ENCODE peak calls at places on chromosome 1, in ten cellular contexts. I is adipocyte, L is adrenal gland, N is fibroblast of lung, Q is prostate gland, P is A549, Y is lung, E is brain microvascular endothelial cell, F is cardiac fibroblast, O is lower leg skin. R is an unnamed sample.

GRCh38 chr1:183019126-183019740 is 4.0 kb upstream of the LAMC1 start:
- DNase-seq in I (no peak), L (no peak), N (peak; percentile 34), Q (no peak), P (no peak), Y (no peak), E (no peak), F (no peak), O (no peak), R (no peak)

GRCh38 chr1:207817166-207817565 is 65.3 kb downstream of the CD46 start:
- DNase-seq in I (no peak), L (peak; percentile 42), N (no peak), Q (no peak), P (no peak), Y (no peak), E (no peak), F (no peak), O (no peak), R (no peak)

GRCh38 chr1:227038401-227038800 is 98.3 kb downstream of the COQ8A start:
- DNase-seq in I (no peak), L (no peak), N (peak; percentile 83), Q (no peak), P (no peak), Y (no peak), E (no peak), F (peak; percentile 29), O (no peak), R (no peak)

GRCh38 chr1:37553598-37553926 is 531 bp downstream of the SNIP1 start:
- DNase-seq in I (no peak), L (no peak), N (no peak), Q (no peak), P (no peak), Y (no peak), E (no peak), F (no peak), O (no peak), R (no peak)

GRCh38 chr1:12507631-12508030 is 110.4 kb downstream of the DHRS3 start:
- DNase-seq in I (no peak), L (no peak), N (peak; percentile 47), Q (no peak), P (no peak), Y (no peak), E (no peak), F (no peak), O (no peak), R (no peak)

GRCh38 chr1:28750330-28750729 is 13.6 kb downstream of the YTHDF2 start:
- DNase-seq in I (no peak), L (no peak), N (no peak), Q (no peak), P (no peak), Y (no peak), E (no peak), F (no peak), O (no peak), R (no peak)

GRCh38 chr1:108881369-108881768 is 4.6 kb downstream of the GPSM2 start:
- DNase-seq in I (peak; percentile 65), L (no peak), N (peak; percentile 45), Q (no peak), P (no peak), Y (no peak), E (no peak), F (peak; percentile 49), O (no peak), R (no peak)

GRCh38 chr1:237772014-237772413 is 118.7 kb downstream of the ZP4 start:
- DNase-seq in I (no peak), L (no peak), N (no peak), Q (no peak), P (no peak), Y (no peak), E (no peak), F (no peak), O (no peak), R (no peak)

GRCh38 chr1:172955161-172955821 is 95.5 kb downstream of the TNFSF18 start:
- DNase-seq in I (no peak), L (no peak), N (peak; percentile 97), Q (no peak), P (no peak), Y (no peak), E (peak; percentile 71), F (peak; percentile 56), O (no peak), R (peak; percentile 48)

GRCh38 chr1:30810416-30811105 is 53.0 kb upstream of the LAPTM5 start:
- DNase-seq in I (no peak), L (no peak), N (no peak), Q (no peak), P (no peak), Y (no peak), E (no peak), F (no peak), O (no peak), R (no peak)

GRCh38 chr1:219660666-219661463 is 48.0 kb upstream of the ZC3H11B start:
- DNase-seq in I (peak; percentile 92), L (peak; percentile 91), N (peak; percentile 88), Q (peak; percentile 54), P (peak; percentile 61), Y (peak; percentile 77), E (peak; percentile 94), F (peak; percentile 94), O (peak; percentile 82), R (peak; percentile 75)

GRCh38 chr1:91020967-91021685 is 709 bp downstream of the ZNF644 start:
- DNase-seq in I (peak; percentile 87), L (peak; percentile 80), N (peak; percentile 90), Q (peak; percentile 68), P (peak; percentile 40), Y (peak; percentile 61), E (peak; percentile 83), F (peak; percentile 84), O (peak; percentile 54), R (peak; percentile 67)

GRCh38 chr1:54335396-54336056 is 70.7 kb downstream of the SSBP3 start:
- DNase-seq in I (peak; percentile 93), L (peak; percentile 65), N (peak; percentile 94), Q (no peak), P (no peak), Y (peak; percentile 66), E (peak; percentile 83), F (peak; percentile 96), O (peak; percentile 71), R (peak; percentile 77)

GRCh38 chr1:220874201-220874655 is 5.0 kb upstream of the HLX start:
- DNase-seq in I (peak; percentile 87), L (peak; percentile 67), N (no peak), Q (no peak), P (peak; percentile 53), Y (no peak), E (peak; percentile 23), F (peak; percentile 74), O (no peak), R (no peak)

GRCh38 chr1:240611619-240612490 is at the start of gene GREM2:
- DNase-seq in I (peak; percentile 90), L (peak; percentile 42), N (peak; percentile 97), Q (peak; percentile 19), P (peak; percentile 31), Y (peak; percentile 34), E (peak; percentile 84), F (peak; percentile 64), O (peak; percentile 39), R (peak; percentile 91)

GRCh38 chr1:172951728-172952365 is 98.9 kb downstream of the TNFSF18 start:
- DNase-seq in I (peak; percentile 53), L (no peak), N (peak; percentile 84), Q (peak; percentile 25), P (no peak), Y (no peak), E (no peak), F (peak; percentile 69), O (no peak), R (peak; percentile 59)

GRCh38 chr1:221778535-221779142 is 36.8 kb upstream of the DUSP10 start:
- DNase-seq in I (no peak), L (no peak), N (no peak), Q (no peak), P (no peak), Y (no peak), E (no peak), F (no peak), O (no peak), R (no peak)

GRCh38 chr1:117606608-117607261 is 887 bp downstream of the TENT5C start:
- DNase-seq in I (peak; percentile 28), L (peak; percentile 48), N (peak; percentile 45), Q (peak; percentile 44), P (no peak), Y (peak; percentile 66), E (no peak), F (peak; percentile 48), O (no peak), R (no peak)

GRCh38 chr1:186812560-186812959 is 16.2 kb upstream of the PLA2G4A start:
- DNase-seq in I (peak; percentile 86), L (no peak), N (peak; percentile 99), Q (no peak), P (no peak), Y (no peak), E (peak; percentile 90), F (peak; percentile 55), O (no peak), R (peak; percentile 52)
- H3K4me3 ChIP-seq in I (no peak overlapping the region), L (no peak overlapping the region), N (no peak overlapping the region), Q (no peak overlapping the region), P (no peak overlapping the region), Y (no peak overlapping the region), E (peak overlapping the region; percentile 16), F (no peak overlapping the region), O (no peak overlapping the region), R (no peak overlapping the region)

GRCh38 chr1:24748191-24749121 is 3.2 kb downstream of the CLIC4 start:
- DNase-seq in I (no peak), L (no peak), N (no peak), Q (no peak), P (no peak), Y (no peak), E (no peak), F (no peak), O (no peak), R (no peak)
- H3K4me3 ChIP-seq in I (peak overlapping the region; percentile 99), L (no peak overlapping the region), N (peak overlapping the region; percentile 66), Q (no peak overlapping the region), P (no peak overlapping the region), Y (no peak overlapping the region), E (peak overlapping the region; percentile 89), F (peak overlapping the region; percentile 88), O (no peak overlapping the region), R (peak overlapping the region; percentile 81)

DNA sequence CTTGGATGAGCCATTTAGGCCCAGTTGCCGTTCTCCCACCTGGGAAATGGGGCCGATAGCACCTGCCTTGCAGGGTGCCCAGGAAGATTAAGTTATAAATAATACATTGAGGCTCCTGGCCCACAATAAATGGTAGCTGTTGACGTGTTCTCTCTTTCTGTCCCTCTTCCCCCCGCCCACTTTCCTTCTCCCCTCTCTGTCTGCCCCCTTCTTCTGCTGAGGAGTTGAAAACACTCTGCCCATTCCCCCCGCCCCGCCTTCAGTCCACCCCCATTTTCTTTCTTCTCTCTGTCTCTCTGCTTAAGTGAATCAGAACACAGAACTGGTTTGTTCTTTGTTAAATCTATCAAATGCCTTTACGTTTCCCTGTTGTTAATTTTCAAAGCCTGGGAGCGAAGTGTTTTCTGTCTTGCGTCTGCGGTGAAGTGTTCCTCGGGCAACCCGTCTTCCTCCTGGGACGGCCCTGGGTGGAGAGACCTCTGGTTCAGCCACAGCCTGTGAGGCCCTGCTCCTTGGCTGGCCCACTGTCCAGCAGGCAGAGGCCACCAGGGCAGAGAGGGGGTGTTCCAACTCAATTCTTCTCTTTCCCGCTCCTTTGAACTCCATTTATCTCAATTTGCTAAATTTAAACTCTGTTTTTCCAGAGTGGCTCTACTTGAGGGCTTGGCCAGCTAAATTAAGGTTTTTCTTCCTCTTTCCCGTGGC is 29.3 kb upstream of the SELENON start:
- DNase-seq in I (no peak), L (peak; percentile 49), N (no peak), Q (no peak), P (no peak), Y (no peak), E (no peak), F (no peak), O (no peak), R (no peak)
- H3K4me3 ChIP-seq in I (no peak overlapping the region), L (no peak overlapping the region), N (no peak overlapping the region), Q (no peak overlapping the region), P (no peak overlapping the region), Y (no peak overlapping the region), E (no peak overlapping the region), F (no peak overlapping the region), O (no peak overlapping the region), R (no peak overlapping the region)

GRCh38 chr1:96220644-96221043 is 500.9 kb upstream of the PTBP2 start:
- DNase-seq in I (no peak), L (no peak), N (no peak), Q (no peak), P (no peak), Y (no peak), E (no peak), F (no peak), O (no peak), R (no peak)
- H3K4me3 ChIP-seq in I (no peak overlapping the region), L (no peak overlapping the region), N (no peak overlapping the region), Q (no peak overlapping the region), P (no peak overlapping the region), Y (no peak overlapping the region), E (no peak overlapping the region), F (no peak overlapping the region), O (no peak overlapping the region), R (no peak overlapping the region)

R was measured in skeletal muscle cell.